ENCODE peak calls at places on chromosomes 3 and 15, in six cellular contexts. One of them, this sample, is unnamed.
A peak's percentile ranks its signal among the peaks of the same experiment; 100 is the strongest.

GRCh38 chr3:9149566-9149965 is 99.9 kb downstream of the SRGAP3 start:
- DNase-seq in transverse colon: no peak
- DNase-seq in HepG2: no peak
- DNase-seq in stomach: peak; percentile 78
- DNase-seq in suprapubic skin: no peak
- DNase-seq in uterus: no peak
- DNase-seq in this sample: no peak

GRCh38 chr3:151008699-151009098 is 36.2 kb upstream of the CLRN1 start:
- DNase-seq in transverse colon: no peak
- DNase-seq in HepG2: no peak
- DNase-seq in stomach: no peak
- DNase-seq in suprapubic skin: no peak
- DNase-seq in uterus: no peak
- DNase-seq in this sample: no peak

GRCh38 chr3:132773071-132773619 is 50.9 kb upstream of the NPHP3 start:
- DNase-seq in transverse colon: no peak
- DNase-seq in HepG2: no peak
- DNase-seq in stomach: no peak
- DNase-seq in suprapubic skin: no peak
- DNase-seq in uterus: no peak
- DNase-seq in this sample: no peak

GRCh38 chr3:51817375-51817774 is 38.3 kb upstream of the IQCF6 start:
- DNase-seq in transverse colon: no peak
- DNase-seq in HepG2: no peak
- DNase-seq in stomach: no peak
- DNase-seq in suprapubic skin: no peak
- DNase-seq in uterus: no peak
- DNase-seq in this sample: no peak

GRCh38 chr3:69817988-69818387 is 78.7 kb downstream of the MITF start:
- DNase-seq in transverse colon: no peak
- DNase-seq in HepG2: no peak
- DNase-seq in stomach: no peak
- DNase-seq in suprapubic skin: no peak
- DNase-seq in uterus: no peak
- DNase-seq in this sample: no peak

GRCh38 chr15:74265046-74265639 is 29.0 kb downstream of the CCDC33 start:
- DNase-seq in transverse colon: no peak
- DNase-seq in HepG2: peak; percentile 12
- DNase-seq in stomach: no peak
- DNase-seq in suprapubic skin: no peak
- DNase-seq in uterus: no peak
- DNase-seq in this sample: no peak

GRCh38 chr3:181363231-181363630 is 348.5 kb upstream of the SOX2 start:
- DNase-seq in transverse colon: no peak
- DNase-seq in HepG2: no peak
- DNase-seq in stomach: no peak
- DNase-seq in suprapubic skin: no peak
- DNase-seq in uterus: no peak
- DNase-seq in this sample: no peak

GRCh38 chr3:155252535-155252934 is 40.9 kb downstream of the STRIT1 start:
- DNase-seq in transverse colon: no peak
- DNase-seq in HepG2: no peak
- DNase-seq in stomach: no peak
- DNase-seq in suprapubic skin: no peak
- DNase-seq in uterus: no peak
- DNase-seq in this sample: no peak

GRCh38 chr15:90174140-90174891 is 26.8 kb upstream of the SEMA4B start:
- DNase-seq in transverse colon: peak; percentile 80
- DNase-seq in HepG2: no peak
- DNase-seq in stomach: peak; percentile 83
- DNase-seq in suprapubic skin: peak; percentile 83
- DNase-seq in uterus: peak; percentile 88
- DNase-seq in this sample: peak; percentile 55

GRCh38 chr3:184405075-184406060 is 25.5 kb downstream of the CHRD start:
- DNase-seq in transverse colon: no peak
- DNase-seq in HepG2: no peak
- DNase-seq in stomach: no peak
- DNase-seq in suprapubic skin: no peak
- DNase-seq in uterus: peak; percentile 42
- DNase-seq in this sample: no peak

GRCh38 chr3:38583688-38584087 is 65.8 kb downstream of the SCN5A start:
- DNase-seq in transverse colon: peak; percentile 1
- DNase-seq in HepG2: no peak
- DNase-seq in stomach: peak; percentile 8
- DNase-seq in suprapubic skin: no peak
- DNase-seq in uterus: no peak
- DNase-seq in this sample: no peak

GRCh38 chr15:48040166-48040817 is 80.5 kb upstream of the SLC24A5 start:
- DNase-seq in transverse colon: peak; percentile 30
- DNase-seq in HepG2: no peak
- DNase-seq in stomach: no peak
- DNase-seq in suprapubic skin: no peak
- DNase-seq in uterus: no peak
- DNase-seq in this sample: no peak

GRCh38 chr15:68434021-68434420 is 2.1 kb upstream of the ITGA11 start:
- DNase-seq in transverse colon: no peak
- DNase-seq in HepG2: no peak
- DNase-seq in stomach: no peak
- DNase-seq in suprapubic skin: no peak
- DNase-seq in uterus: no peak
- DNase-seq in this sample: no peak

GRCh38 chr3:129058441-129059194 is 2.0 kb upstream of the GP9 start:
- DNase-seq in transverse colon: peak; percentile 73
- DNase-seq in HepG2: no peak
- DNase-seq in stomach: peak; percentile 59
- DNase-seq in suprapubic skin: no peak
- DNase-seq in uterus: no peak
- DNase-seq in this sample: no peak

GRCh38 chr3:129059311-129059975 is 1.1 kb upstream of the GP9 start:
- DNase-seq in transverse colon: no peak
- DNase-seq in HepG2: no peak
- DNase-seq in stomach: no peak
- DNase-seq in suprapubic skin: no peak
- DNase-seq in uterus: no peak
- DNase-seq in this sample: no peak

GRCh38 chr3:129054605-129055104 is 5.9 kb upstream of the GP9 start:
- DNase-seq in transverse colon: no peak
- DNase-seq in HepG2: peak; percentile 91
- DNase-seq in stomach: no peak
- DNase-seq in suprapubic skin: no peak
- DNase-seq in uterus: no peak
- DNase-seq in this sample: no peak

GRCh38 chr3:129057249-129057648 is 3.3 kb upstream of the GP9 start:
- DNase-seq in transverse colon: no peak
- DNase-seq in HepG2: no peak
- DNase-seq in stomach: no peak
- DNase-seq in suprapubic skin: no peak
- DNase-seq in uterus: no peak
- DNase-seq in this sample: no peak

GRCh38 chr3:129056832-129057231 is 3.7 kb upstream of the GP9 start:
- DNase-seq in transverse colon: no peak
- DNase-seq in HepG2: no peak
- DNase-seq in stomach: no peak
- DNase-seq in suprapubic skin: no peak
- DNase-seq in uterus: no peak
- DNase-seq in this sample: no peak
- TF ChIP-seq POLR2A in transverse colon: no peak
- TF ChIP-seq POLR2A in HepG2: no peak
- TF ChIP-seq POLR2A in stomach: no peak
- TF ChIP-seq POLR2A in suprapubic skin: no peak
- TF ChIP-seq POLR2A in uterus: no peak
- TF ChIP-seq POLR2A in this sample: no peak

GRCh38 chr3:47295322-47295721 is 12.6 kb downstream of the KLHL18 start:
- DNase-seq in transverse colon: no peak
- DNase-seq in HepG2: no peak
- DNase-seq in stomach: no peak
- DNase-seq in suprapubic skin: no peak
- DNase-seq in uterus: no peak
- DNase-seq in this sample: no peak

GRCh38 chr3:47295976-47296375 is 13.2 kb downstream of the KLHL18 start:
- DNase-seq in transverse colon: no peak
- DNase-seq in HepG2: no peak
- DNase-seq in stomach: no peak
- DNase-seq in suprapubic skin: no peak
- DNase-seq in uterus: no peak
- DNase-seq in this sample: no peak

GRCh38 chr3:47296562-47297302 is 14.0 kb downstream of the KLHL18 start:
- DNase-seq in transverse colon: no peak
- DNase-seq in HepG2: no peak
- DNase-seq in stomach: no peak
- DNase-seq in suprapubic skin: no peak
- DNase-seq in uterus: no peak
- DNase-seq in this sample: no peak

GRCh38 chr3:47293822-47294221 is 11.1 kb downstream of the KLHL18 start:
- DNase-seq in transverse colon: no peak
- DNase-seq in HepG2: no peak
- DNase-seq in stomach: no peak
- DNase-seq in suprapubic skin: no peak
- DNase-seq in uterus: no peak
- DNase-seq in this sample: no peak

DNA sequence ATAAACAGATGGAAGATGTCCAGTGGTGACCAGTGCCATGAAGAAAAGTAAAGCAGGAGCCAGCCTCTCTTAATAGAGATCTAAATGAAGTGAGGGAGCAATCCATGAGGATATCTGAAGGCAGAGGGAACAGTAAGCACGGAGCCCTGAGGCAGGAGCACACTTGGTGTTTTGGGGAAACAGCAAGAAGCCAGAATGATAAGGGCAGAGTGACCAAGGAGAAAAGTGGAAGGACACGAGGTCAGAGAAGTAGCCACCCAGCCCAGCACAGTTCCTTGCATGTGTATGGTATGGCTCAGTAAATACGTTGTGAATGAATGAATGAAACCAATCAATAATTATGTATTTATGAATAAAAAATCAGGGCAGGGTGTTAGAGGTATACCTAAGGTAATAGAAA is 11.6 kb downstream of the KLHL18 start:
- DNase-seq in transverse colon: no peak
- DNase-seq in HepG2: no peak
- DNase-seq in stomach: no peak
- DNase-seq in suprapubic skin: no peak
- DNase-seq in uterus: no peak
- DNase-seq in this sample: no peak
- H3K4me3 ChIP-seq in transverse colon: no peak overlapping the region
- H3K4me3 ChIP-seq in HepG2: no peak overlapping the region
- H3K4me3 ChIP-seq in stomach: no peak overlapping the region
- H3K4me3 ChIP-seq in suprapubic skin: no peak overlapping the region
- H3K4me3 ChIP-seq in uterus: no peak overlapping the region
- H3K4me3 ChIP-seq in this sample: no peak overlapping the region

GRCh38 chr3:63492464-63492863 is 160.0 kb upstream of the SNTN start:
- DNase-seq in transverse colon: no peak
- DNase-seq in HepG2: no peak
- DNase-seq in stomach: no peak
- DNase-seq in suprapubic skin: no peak
- DNase-seq in uterus: no peak
- DNase-seq in this sample: no peak
- TF ChIP-seq POLR2A in transverse colon: no peak
- TF ChIP-seq POLR2A in HepG2: no peak
- TF ChIP-seq POLR2A in stomach: no peak
- TF ChIP-seq POLR2A in suprapubic skin: no peak
- TF ChIP-seq POLR2A in uterus: no peak
- TF ChIP-seq POLR2A in this sample: no peak

GRCh38 chr3:28936154-28936553 is 344.7 kb upstream of the RBMS3 start:
- DNase-seq in transverse colon: no peak
- DNase-seq in HepG2: no peak
- DNase-seq in stomach: no peak
- DNase-seq in suprapubic skin: no peak
- DNase-seq in uterus: no peak
- DNase-seq in this sample: no peak

GRCh38 chr3:28935141-28935540 is 345.7 kb upstream of the RBMS3 start:
- DNase-seq in transverse colon: no peak
- DNase-seq in HepG2: no peak
- DNase-seq in stomach: no peak
- DNase-seq in suprapubic skin: no peak
- DNase-seq in uterus: no peak
- DNase-seq in this sample: no peak

DNA sequence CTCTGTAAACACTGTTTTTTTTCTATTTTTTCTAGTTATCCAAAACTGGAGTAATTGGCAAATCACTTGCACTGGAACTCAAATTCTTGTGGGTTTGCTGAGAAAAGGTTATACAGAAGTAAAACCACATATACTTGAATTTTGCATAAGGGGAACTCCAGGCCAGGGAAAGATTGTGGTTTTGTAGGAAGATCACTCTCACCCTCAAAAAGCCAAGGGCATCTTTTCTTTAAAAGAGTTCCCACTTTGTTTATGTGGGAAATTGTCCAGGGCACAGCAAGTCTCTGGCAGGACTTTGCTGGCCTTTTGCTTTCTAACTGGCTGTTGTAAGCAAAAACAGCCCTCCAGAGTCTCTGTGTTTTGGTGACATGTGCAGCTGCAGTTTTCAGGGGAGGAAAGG is 340.3 kb upstream of the RBMS3 start:
- DNase-seq in transverse colon: no peak
- DNase-seq in HepG2: no peak
- DNase-seq in stomach: no peak
- DNase-seq in suprapubic skin: no peak
- DNase-seq in uterus: no peak
- DNase-seq in this sample: peak; percentile 15
- H3K4me3 ChIP-seq in transverse colon: no peak overlapping the region
- H3K4me3 ChIP-seq in HepG2: no peak overlapping the region
- H3K4me3 ChIP-seq in stomach: no peak overlapping the region
- H3K4me3 ChIP-seq in suprapubic skin: no peak overlapping the region
- H3K4me3 ChIP-seq in uterus: no peak overlapping the region
- H3K4me3 ChIP-seq in this sample: no peak overlapping the region

GRCh38 chr15:57376695-57377477 is 581 bp downstream of the CGNL1 start:
- DNase-seq in transverse colon: no peak
- DNase-seq in HepG2: peak; percentile 66
- DNase-seq in stomach: no peak
- DNase-seq in suprapubic skin: peak; percentile 78
- DNase-seq in uterus: peak; percentile 59
- DNase-seq in this sample: no peak
- TF ChIP-seq POLR2A in transverse colon: no peak
- TF ChIP-seq POLR2A in HepG2: no peak
- TF ChIP-seq POLR2A in stomach: no peak
- TF ChIP-seq POLR2A in suprapubic skin: no peak
- TF ChIP-seq POLR2A in uterus: no peak
- TF ChIP-seq POLR2A in this sample: no peak

DNA sequence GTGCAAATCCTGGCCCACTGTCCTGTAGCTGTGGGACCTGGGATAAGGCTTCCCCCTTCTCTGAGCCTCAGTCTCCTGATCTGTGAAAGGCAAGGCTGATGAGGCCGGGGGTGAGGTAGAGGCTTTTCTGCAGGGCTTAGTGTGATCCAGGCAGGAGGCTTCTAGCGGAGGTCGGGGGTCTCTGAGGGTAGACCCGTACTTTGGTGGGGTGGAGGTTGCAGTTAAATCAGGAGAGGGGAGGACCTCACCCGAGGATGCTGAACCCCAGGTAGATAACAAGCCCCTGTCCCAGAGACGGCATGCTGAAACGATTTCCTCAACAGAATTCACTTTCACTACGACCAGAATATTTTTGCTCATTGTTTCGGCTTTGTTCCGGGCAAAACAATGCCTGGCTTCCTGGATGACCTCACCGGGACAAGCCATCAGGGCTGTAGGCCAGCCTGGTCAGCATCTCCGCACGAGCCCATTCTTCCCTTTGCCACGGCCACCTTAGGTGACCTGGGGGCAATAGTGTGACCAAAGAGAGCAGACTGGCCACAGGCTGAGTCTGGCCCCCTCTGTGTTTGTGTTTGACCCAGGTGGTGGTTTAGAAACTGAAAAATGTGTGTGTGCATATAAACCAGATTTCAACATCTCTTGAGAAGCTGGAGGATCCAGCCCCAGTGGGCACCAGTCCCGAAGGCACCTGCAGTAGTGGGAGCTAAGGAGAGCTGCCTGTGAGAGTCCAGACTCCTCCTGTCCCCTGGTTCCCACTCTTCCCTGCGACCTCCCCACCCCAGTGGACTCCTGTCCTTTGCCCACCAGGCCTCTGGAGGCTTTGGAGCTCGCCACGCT is 33.0 kb downstream of the SLC6A6 start:
- DNase-seq in transverse colon: no peak
- DNase-seq in HepG2: no peak
- DNase-seq in stomach: peak; percentile 40
- DNase-seq in suprapubic skin: no peak
- DNase-seq in uterus: no peak
- DNase-seq in this sample: no peak
- H3K4me3 ChIP-seq in transverse colon: no peak overlapping the region
- H3K4me3 ChIP-seq in HepG2: no peak overlapping the region
- H3K4me3 ChIP-seq in stomach: no peak overlapping the region
- H3K4me3 ChIP-seq in suprapubic skin: no peak overlapping the region
- H3K4me3 ChIP-seq in uterus: no peak overlapping the region
- H3K4me3 ChIP-seq in this sample: no peak overlapping the region